ENCODE peak calls at places on chromosome 17, in seven cellular contexts. One of them, this sample, is unnamed.

GRCh38 chr17:48539177-48539576 is 5.7 kb downstream of the HOXB2 start:
- DNase-seq in esophagus squamous epithelium: no peak
- DNase-seq in cardiac fibroblast: peak; percentile 82
- DNase-seq in NCI-H1930: no peak
- DNase-seq in neuronal stem cell: no peak
- DNase-seq in AG20443: peak; percentile 68
- DNase-seq in GM12892: no peak
- DNase-seq in this sample: no peak

GRCh38 chr17:57356722-57357391 is 100.5 kb downstream of the MSI2 start:
- DNase-seq in esophagus squamous epithelium: no peak
- DNase-seq in cardiac fibroblast: no peak
- DNase-seq in NCI-H1930: no peak
- DNase-seq in neuronal stem cell: peak; percentile 46
- DNase-seq in AG20443: no peak
- DNase-seq in GM12892: no peak
- DNase-seq in this sample: no peak

GRCh38 chr17:33178641-33179040 is 114.5 kb downstream of the ASIC2 start:
- DNase-seq in esophagus squamous epithelium: no peak
- DNase-seq in cardiac fibroblast: no peak
- DNase-seq in NCI-H1930: no peak
- DNase-seq in neuronal stem cell: no peak
- DNase-seq in AG20443: peak; percentile 22
- DNase-seq in GM12892: no peak
- DNase-seq in this sample: no peak

GRCh38 chr17:8664426-8665105 is 34.0 kb upstream of the MYH10 start:
- DNase-seq in esophagus squamous epithelium: no peak
- DNase-seq in cardiac fibroblast: no peak
- DNase-seq in NCI-H1930: no peak
- DNase-seq in neuronal stem cell: no peak
- DNase-seq in AG20443: no peak
- DNase-seq in GM12892: no peak
- DNase-seq in this sample: no peak

GRCh38 chr17:38456031-38456815 is 28.0 kb downstream of the ARHGAP23 start:
- DNase-seq in esophagus squamous epithelium: no peak
- DNase-seq in cardiac fibroblast: no peak
- DNase-seq in NCI-H1930: no peak
- DNase-seq in neuronal stem cell: no peak
- DNase-seq in AG20443: no peak
- DNase-seq in GM12892: no peak
- DNase-seq in this sample: no peak

GRCh38 chr17:48954300-48954755 is 9.7 kb upstream of the SNF8 start:
- DNase-seq in esophagus squamous epithelium: no peak
- DNase-seq in cardiac fibroblast: peak; percentile 73
- DNase-seq in NCI-H1930: peak; percentile 24
- DNase-seq in neuronal stem cell: peak; percentile 32
- DNase-seq in AG20443: peak; percentile 40
- DNase-seq in GM12892: no peak
- DNase-seq in this sample: no peak

GRCh38 chr17:68771867-68772515 is 170.8 kb upstream of the FAM20A start:
- DNase-seq in esophagus squamous epithelium: no peak
- DNase-seq in cardiac fibroblast: peak; percentile 90
- DNase-seq in NCI-H1930: no peak
- DNase-seq in neuronal stem cell: peak; percentile 24
- DNase-seq in AG20443: peak; percentile 72
- DNase-seq in GM12892: no peak
- DNase-seq in this sample: no peak

GRCh38 chr17:2837147-2837561 is 40.9 kb downstream of the RAP1GAP2 start:
- DNase-seq in esophagus squamous epithelium: no peak
- DNase-seq in cardiac fibroblast: no peak
- DNase-seq in NCI-H1930: no peak
- DNase-seq in neuronal stem cell: no peak
- DNase-seq in AG20443: no peak
- DNase-seq in GM12892: no peak
- DNase-seq in this sample: no peak

GRCh38 chr17:64506201-64506575 is at the start of gene DDX5:
- DNase-seq in esophagus squamous epithelium: peak; percentile 98
- DNase-seq in cardiac fibroblast: peak; percentile 98
- DNase-seq in NCI-H1930: peak; percentile 87
- DNase-seq in neuronal stem cell: no peak
- DNase-seq in AG20443: peak; percentile 97
- DNase-seq in GM12892: peak; percentile 83
- DNase-seq in this sample: peak; percentile 34

GRCh38 chr17:59840908-59841666 is 51.7 kb downstream of the TUBD1 start:
- DNase-seq in esophagus squamous epithelium: no peak
- DNase-seq in cardiac fibroblast: no peak
- DNase-seq in NCI-H1930: no peak
- DNase-seq in neuronal stem cell: no peak
- DNase-seq in AG20443: no peak
- DNase-seq in GM12892: no peak
- DNase-seq in this sample: no peak

GRCh38 chr17:40179923-40180659 is 2.8 kb downstream of the RAPGEFL1 start:
- DNase-seq in esophagus squamous epithelium: no peak
- DNase-seq in cardiac fibroblast: peak; percentile 54
- DNase-seq in NCI-H1930: no peak
- DNase-seq in neuronal stem cell: no peak
- DNase-seq in AG20443: peak; percentile 69
- DNase-seq in GM12892: no peak
- DNase-seq in this sample: no peak

GRCh38 chr17:66655861-66656260 is 179.1 kb upstream of the CACNG5 start:
- DNase-seq in esophagus squamous epithelium: no peak
- DNase-seq in cardiac fibroblast: peak; percentile 65
- DNase-seq in NCI-H1930: no peak
- DNase-seq in neuronal stem cell: no peak
- DNase-seq in AG20443: peak; percentile 39
- DNase-seq in GM12892: no peak
- DNase-seq in this sample: no peak

GRCh38 chr17:40038882-40039513 is 15.2 kb downstream of the MED24 start:
- DNase-seq in esophagus squamous epithelium: no peak
- DNase-seq in cardiac fibroblast: peak; percentile 84
- DNase-seq in NCI-H1930: no peak
- DNase-seq in neuronal stem cell: no peak
- DNase-seq in AG20443: peak; percentile 90
- DNase-seq in GM12892: no peak
- DNase-seq in this sample: no peak

GRCh38 chr17:37158290-37158689 is 209.5 kb downstream of the AATF start:
- DNase-seq in esophagus squamous epithelium: no peak
- DNase-seq in cardiac fibroblast: no peak
- DNase-seq in NCI-H1930: no peak
- DNase-seq in neuronal stem cell: no peak
- DNase-seq in AG20443: no peak
- DNase-seq in GM12892: no peak
- DNase-seq in this sample: no peak

GRCh38 chr17:17416400-17417360 is 60.1 kb upstream of the MED9 start:
- DNase-seq in esophagus squamous epithelium: no peak
- DNase-seq in cardiac fibroblast: peak; percentile 94
- DNase-seq in NCI-H1930: peak; percentile 10
- DNase-seq in neuronal stem cell: no peak
- DNase-seq in AG20443: peak; percentile 58
- DNase-seq in GM12892: no peak
- DNase-seq in this sample: no peak

GRCh38 chr17:82658331-82658730 is 10.1 kb upstream of the WDR45B start:
- DNase-seq in esophagus squamous epithelium: no peak
- DNase-seq in cardiac fibroblast: no peak
- DNase-seq in NCI-H1930: no peak
- DNase-seq in neuronal stem cell: no peak
- DNase-seq in AG20443: no peak
- DNase-seq in GM12892: no peak
- DNase-seq in this sample: no peak

GRCh38 chr17:32266389-32267269 is 997 bp downstream of the RHBDL3 start:
- DNase-seq in esophagus squamous epithelium: no peak
- DNase-seq in cardiac fibroblast: no peak
- DNase-seq in NCI-H1930: no peak
- DNase-seq in neuronal stem cell: peak; percentile 57
- DNase-seq in AG20443: no peak
- DNase-seq in GM12892: no peak
- DNase-seq in this sample: no peak

GRCh38 chr17:75765981-75766380 is 989 bp upstream of the GALK1 start:
- DNase-seq in esophagus squamous epithelium: no peak
- DNase-seq in cardiac fibroblast: no peak
- DNase-seq in NCI-H1930: no peak
- DNase-seq in neuronal stem cell: no peak
- DNase-seq in AG20443: peak; percentile 4
- DNase-seq in GM12892: no peak
- DNase-seq in this sample: no peak

GRCh38 chr17:81959362-81960129 is 1.4 kb downstream of the NOTUM start:
- DNase-seq in esophagus squamous epithelium: no peak
- DNase-seq in cardiac fibroblast: peak; percentile 35
- DNase-seq in NCI-H1930: peak; percentile 75
- DNase-seq in neuronal stem cell: no peak
- DNase-seq in AG20443: peak; percentile 90
- DNase-seq in GM12892: peak; percentile 83
- DNase-seq in this sample: no peak

GRCh38 chr17:77269696-77270681 is 129.2 kb downstream of the SEC14L1 start:
- DNase-seq in esophagus squamous epithelium: no peak
- DNase-seq in cardiac fibroblast: no peak
- DNase-seq in NCI-H1930: no peak
- DNase-seq in neuronal stem cell: no peak
- DNase-seq in AG20443: no peak
- DNase-seq in GM12892: no peak
- DNase-seq in this sample: no peak

GRCh38 chr17:28871056-28871579 is 16.3 kb downstream of the ERAL1 start:
- DNase-seq in esophagus squamous epithelium: no peak
- DNase-seq in cardiac fibroblast: no peak
- DNase-seq in NCI-H1930: no peak
- DNase-seq in neuronal stem cell: no peak
- DNase-seq in AG20443: no peak
- DNase-seq in GM12892: peak; percentile 75
- DNase-seq in this sample: no peak

GRCh38 chr17:35345926-35346771 is 27.3 kb downstream of the SLFN11 start:
- DNase-seq in esophagus squamous epithelium: no peak
- DNase-seq in cardiac fibroblast: peak; percentile 59
- DNase-seq in NCI-H1930: no peak
- DNase-seq in neuronal stem cell: peak; percentile 15
- DNase-seq in AG20443: peak; percentile 86
- DNase-seq in GM12892: no peak
- DNase-seq in this sample: no peak

GRCh38 chr17:17512866-17513265 is 16.7 kb upstream of the RASD1 start:
- DNase-seq in esophagus squamous epithelium: no peak
- DNase-seq in cardiac fibroblast: no peak
- DNase-seq in NCI-H1930: no peak
- DNase-seq in neuronal stem cell: no peak
- DNase-seq in AG20443: no peak
- DNase-seq in GM12892: no peak
- DNase-seq in this sample: no peak

GRCh38 chr17:17670701-17671319 is 10.4 kb upstream of the RAI1 start:
- DNase-seq in esophagus squamous epithelium: no peak
- DNase-seq in cardiac fibroblast: no peak
- DNase-seq in NCI-H1930: no peak
- DNase-seq in neuronal stem cell: no peak
- DNase-seq in AG20443: no peak
- DNase-seq in GM12892: no peak
- DNase-seq in this sample: no peak

GRCh38 chr17:40317345-40317873 is 8.4 kb downstream of the RARA start:
- DNase-seq in esophagus squamous epithelium: no peak
- DNase-seq in cardiac fibroblast: peak; percentile 81
- DNase-seq in NCI-H1930: no peak
- DNase-seq in neuronal stem cell: no peak
- DNase-seq in AG20443: peak; percentile 69
- DNase-seq in GM12892: no peak
- DNase-seq in this sample: no peak